ENCODE peak calls at places on chromosomes 12 and 14, in ten cellular contexts. One of them, this sample, is unnamed.

GRCh38 chr12:24947541-24948451 is 1.1 kb downstream of the BCAT1 start:
- DNase-seq in H9: no peak
- DNase-seq in AG10803: no peak
- DNase-seq in GM10248: peak; percentile 45
- DNase-seq in GM23338: peak; percentile 46
- DNase-seq in uterus: no peak
- DNase-seq in endothelial cell: no peak
- DNase-seq in endothelial cell of umbilical vein: peak; percentile 70
- DNase-seq in tibial artery: no peak
- DNase-seq in BJ: no peak
- DNase-seq in this sample: no peak

GRCh38 chr12:107571492-107571891 is 114.1 kb upstream of the PWP1 start:
- DNase-seq in H9: no peak
- DNase-seq in AG10803: no peak
- DNase-seq in GM10248: no peak
- DNase-seq in GM23338: no peak
- DNase-seq in uterus: no peak
- DNase-seq in endothelial cell: no peak
- DNase-seq in endothelial cell of umbilical vein: no peak
- DNase-seq in tibial artery: no peak
- DNase-seq in BJ: no peak
- DNase-seq in this sample: no peak

GRCh38 chr12:28268830-28269229 is 78.6 kb downstream of the CCDC91 start:
- DNase-seq in H9: no peak
- DNase-seq in AG10803: no peak
- DNase-seq in GM10248: no peak
- DNase-seq in GM23338: no peak
- DNase-seq in uterus: no peak
- DNase-seq in endothelial cell: no peak
- DNase-seq in endothelial cell of umbilical vein: no peak
- DNase-seq in tibial artery: no peak
- DNase-seq in BJ: no peak
- DNase-seq in this sample: no peak

GRCh38 chr12:110107369-110108281 is 16.5 kb upstream of the IFT81 start:
- DNase-seq in H9: no peak
- DNase-seq in AG10803: peak; percentile 90
- DNase-seq in GM10248: no peak
- DNase-seq in GM23338: no peak
- DNase-seq in uterus: peak; percentile 88
- DNase-seq in endothelial cell: no peak
- DNase-seq in endothelial cell of umbilical vein: peak; percentile 79
- DNase-seq in tibial artery: peak; percentile 85
- DNase-seq in BJ: peak; percentile 89
- DNase-seq in this sample: peak; percentile 77

GRCh38 chr14:77580964-77581505 is 35.4 kb downstream of the SPTLC2 start:
- DNase-seq in H9: no peak
- DNase-seq in AG10803: peak; percentile 57
- DNase-seq in GM10248: peak; percentile 63
- DNase-seq in GM23338: no peak
- DNase-seq in uterus: no peak
- DNase-seq in endothelial cell: no peak
- DNase-seq in endothelial cell of umbilical vein: peak; percentile 89
- DNase-seq in tibial artery: no peak
- DNase-seq in BJ: peak; percentile 26
- DNase-seq in this sample: no peak

GRCh38 chr14:93984987-93985410 is 8.6 kb upstream of the ASB2 start:
- DNase-seq in H9: peak; percentile 65
- DNase-seq in AG10803: peak; percentile 95
- DNase-seq in GM10248: no peak
- DNase-seq in GM23338: peak; percentile 69
- DNase-seq in uterus: peak; percentile 51
- DNase-seq in endothelial cell: peak; percentile 49
- DNase-seq in endothelial cell of umbilical vein: no peak
- DNase-seq in tibial artery: peak; percentile 83
- DNase-seq in BJ: peak; percentile 62
- DNase-seq in this sample: peak; percentile 40

GRCh38 chr12:116319851-116320621 is 42.5 kb upstream of the MED13L start:
- DNase-seq in H9: no peak
- DNase-seq in AG10803: peak; percentile 97
- DNase-seq in GM10248: no peak
- DNase-seq in GM23338: no peak
- DNase-seq in uterus: peak; percentile 81
- DNase-seq in endothelial cell: no peak
- DNase-seq in endothelial cell of umbilical vein: peak; percentile 72
- DNase-seq in tibial artery: peak; percentile 88
- DNase-seq in BJ: peak; percentile 96
- DNase-seq in this sample: peak; percentile 94

GRCh38 chr12:52525661-52526499 is 5.7 kb upstream of the KRT5 start:
- DNase-seq in H9: peak; percentile 21
- DNase-seq in AG10803: no peak
- DNase-seq in GM10248: no peak
- DNase-seq in GM23338: no peak
- DNase-seq in uterus: no peak
- DNase-seq in endothelial cell: no peak
- DNase-seq in endothelial cell of umbilical vein: no peak
- DNase-seq in tibial artery: peak; percentile 32
- DNase-seq in BJ: no peak
- DNase-seq in this sample: no peak

GRCh38 chr12:5965950-5966383 is 20.9 kb upstream of the ANO2 start:
- DNase-seq in H9: peak; percentile 80
- DNase-seq in AG10803: peak; percentile 43
- DNase-seq in GM10248: peak; percentile 67
- DNase-seq in GM23338: peak; percentile 85
- DNase-seq in uterus: no peak
- DNase-seq in endothelial cell: peak; percentile 79
- DNase-seq in endothelial cell of umbilical vein: peak; percentile 44
- DNase-seq in tibial artery: no peak
- DNase-seq in BJ: no peak
- DNase-seq in this sample: no peak

GRCh38 chr14:25833341-25834121 is 764.3 kb downstream of the NOVA1 start:
- DNase-seq in H9: peak; percentile 48
- DNase-seq in AG10803: no peak
- DNase-seq in GM10248: no peak
- DNase-seq in GM23338: peak; percentile 74
- DNase-seq in uterus: peak; percentile 15
- DNase-seq in endothelial cell: peak; percentile 62
- DNase-seq in endothelial cell of umbilical vein: peak; percentile 46
- DNase-seq in tibial artery: no peak
- DNase-seq in BJ: no peak
- DNase-seq in this sample: no peak

GRCh38 chr12:3129301-3130052 is 52.3 kb downstream of the TSPAN9 start:
- DNase-seq in H9: no peak
- DNase-seq in AG10803: peak; percentile 63
- DNase-seq in GM10248: no peak
- DNase-seq in GM23338: no peak
- DNase-seq in uterus: no peak
- DNase-seq in endothelial cell: no peak
- DNase-seq in endothelial cell of umbilical vein: no peak
- DNase-seq in tibial artery: no peak
- DNase-seq in BJ: no peak
- DNase-seq in this sample: no peak

GRCh38 chr12:49983892-49984291 is 11.1 kb downstream of the AQP6 start:
- DNase-seq in H9: no peak
- DNase-seq in AG10803: peak; percentile 73
- DNase-seq in GM10248: peak; percentile 11
- DNase-seq in GM23338: no peak
- DNase-seq in uterus: no peak
- DNase-seq in endothelial cell: no peak
- DNase-seq in endothelial cell of umbilical vein: peak; percentile 87
- DNase-seq in tibial artery: no peak
- DNase-seq in BJ: no peak
- DNase-seq in this sample: peak; percentile 49

GRCh38 chr12:52833922-52834726 is at the start of gene KRT79:
- DNase-seq in H9: no peak
- DNase-seq in AG10803: no peak
- DNase-seq in GM10248: no peak
- DNase-seq in GM23338: no peak
- DNase-seq in uterus: no peak
- DNase-seq in endothelial cell: no peak
- DNase-seq in endothelial cell of umbilical vein: no peak
- DNase-seq in tibial artery: no peak
- DNase-seq in BJ: no peak
- DNase-seq in this sample: no peak

GRCh38 chr12:7905071-7905470 is 30.9 kb downstream of the SLC2A3 start:
- DNase-seq in H9: no peak
- DNase-seq in AG10803: no peak
- DNase-seq in GM10248: no peak
- DNase-seq in GM23338: no peak
- DNase-seq in uterus: no peak
- DNase-seq in endothelial cell: no peak
- DNase-seq in endothelial cell of umbilical vein: peak; percentile 82
- DNase-seq in tibial artery: no peak
- DNase-seq in BJ: no peak
- DNase-seq in this sample: no peak

GRCh38 chr12:59158066-59158465 is 237.8 kb upstream of the LRIG3 start:
- DNase-seq in H9: no peak
- DNase-seq in AG10803: no peak
- DNase-seq in GM10248: no peak
- DNase-seq in GM23338: peak; percentile 45
- DNase-seq in uterus: no peak
- DNase-seq in endothelial cell: no peak
- DNase-seq in endothelial cell of umbilical vein: no peak
- DNase-seq in tibial artery: no peak
- DNase-seq in BJ: no peak
- DNase-seq in this sample: no peak

GRCh38 chr14:78885884-78886283 is 715.7 kb downstream of the NRXN3 start:
- DNase-seq in H9: no peak
- DNase-seq in AG10803: no peak
- DNase-seq in GM10248: no peak
- DNase-seq in GM23338: no peak
- DNase-seq in uterus: no peak
- DNase-seq in endothelial cell: no peak
- DNase-seq in endothelial cell of umbilical vein: no peak
- DNase-seq in tibial artery: no peak
- DNase-seq in BJ: no peak
- DNase-seq in this sample: no peak

GRCh38 chr12:43762596-43762995 is 3.8 kb downstream of the IRAK4 start:
- DNase-seq in H9: no peak
- DNase-seq in AG10803: no peak
- DNase-seq in GM10248: no peak
- DNase-seq in GM23338: peak; percentile 84
- DNase-seq in uterus: no peak
- DNase-seq in endothelial cell: no peak
- DNase-seq in endothelial cell of umbilical vein: no peak
- DNase-seq in tibial artery: no peak
- DNase-seq in BJ: no peak
- DNase-seq in this sample: no peak

GRCh38 chr12:106601031-106601430 is 18.2 kb downstream of the RFX4 start:
- DNase-seq in H9: peak; percentile 84
- DNase-seq in AG10803: no peak
- DNase-seq in GM10248: no peak
- DNase-seq in GM23338: peak; percentile 79
- DNase-seq in uterus: no peak
- DNase-seq in endothelial cell: no peak
- DNase-seq in endothelial cell of umbilical vein: no peak
- DNase-seq in tibial artery: no peak
- DNase-seq in BJ: no peak
- DNase-seq in this sample: no peak

GRCh38 chr12:95608252-95609033 is 57.2 kb upstream of the USP44 start:
- DNase-seq in H9: peak; percentile 78
- DNase-seq in AG10803: peak; percentile 89
- DNase-seq in GM10248: no peak
- DNase-seq in GM23338: peak; percentile 67
- DNase-seq in uterus: no peak
- DNase-seq in endothelial cell: no peak
- DNase-seq in endothelial cell of umbilical vein: peak; percentile 91
- DNase-seq in tibial artery: peak; percentile 81
- DNase-seq in BJ: peak; percentile 77
- DNase-seq in this sample: no peak
- TF ChIP-seq CTCF in H9: no peak
- TF ChIP-seq CTCF in AG10803: no peak
- TF ChIP-seq CTCF in GM10248: no peak
- TF ChIP-seq CTCF in GM23338: no peak
- TF ChIP-seq CTCF in uterus: no peak
- TF ChIP-seq CTCF in endothelial cell: no peak
- TF ChIP-seq CTCF in endothelial cell of umbilical vein: no peak
- TF ChIP-seq CTCF in tibial artery: no peak
- TF ChIP-seq CTCF in BJ: no peak
- TF ChIP-seq CTCF in this sample: no peak

GRCh38 chr12:51262758-51263177 is 7.4 kb downstream of the SMAGP start:
- DNase-seq in H9: peak; percentile 86
- DNase-seq in AG10803: peak; percentile 51
- DNase-seq in GM10248: no peak
- DNase-seq in GM23338: peak; percentile 84
- DNase-seq in uterus: no peak
- DNase-seq in endothelial cell: peak; percentile 45
- DNase-seq in endothelial cell of umbilical vein: peak; percentile 63
- DNase-seq in tibial artery: no peak
- DNase-seq in BJ: no peak
- DNase-seq in this sample: peak; percentile 63
- TF ChIP-seq CTCF in H9: peak; percentile 65
- TF ChIP-seq CTCF in AG10803: peak; percentile 43
- TF ChIP-seq CTCF in GM10248: peak; percentile 16
- TF ChIP-seq CTCF in GM23338: peak; percentile 66
- TF ChIP-seq CTCF in uterus: peak; percentile 15
- TF ChIP-seq CTCF in endothelial cell: peak; percentile 33
- TF ChIP-seq CTCF in endothelial cell of umbilical vein: peak; percentile 38
- TF ChIP-seq CTCF in tibial artery: peak; percentile 13
- TF ChIP-seq CTCF in BJ: peak; percentile 58
- TF ChIP-seq CTCF in this sample: peak; percentile 52

GRCh38 chr12:67430708-67431335 is 161.7 kb downstream of the CAND1 start:
- DNase-seq in H9: no peak
- DNase-seq in AG10803: peak; percentile 58
- DNase-seq in GM10248: no peak
- DNase-seq in GM23338: peak; percentile 47
- DNase-seq in uterus: peak; percentile 73
- DNase-seq in endothelial cell: no peak
- DNase-seq in endothelial cell of umbilical vein: no peak
- DNase-seq in tibial artery: peak; percentile 77
- DNase-seq in BJ: no peak
- DNase-seq in this sample: peak; percentile 49
- TF ChIP-seq CTCF in H9: peak; percentile 42
- TF ChIP-seq CTCF in AG10803: peak; percentile 43
- TF ChIP-seq CTCF in GM10248: no peak
- TF ChIP-seq CTCF in GM23338: peak; percentile 59
- TF ChIP-seq CTCF in uterus: peak; percentile 42
- TF ChIP-seq CTCF in endothelial cell: no peak
- TF ChIP-seq CTCF in endothelial cell of umbilical vein: no peak
- TF ChIP-seq CTCF in tibial artery: peak; percentile 32
- TF ChIP-seq CTCF in BJ: peak; percentile 20
- TF ChIP-seq CTCF in this sample: peak; percentile 27

DNA sequence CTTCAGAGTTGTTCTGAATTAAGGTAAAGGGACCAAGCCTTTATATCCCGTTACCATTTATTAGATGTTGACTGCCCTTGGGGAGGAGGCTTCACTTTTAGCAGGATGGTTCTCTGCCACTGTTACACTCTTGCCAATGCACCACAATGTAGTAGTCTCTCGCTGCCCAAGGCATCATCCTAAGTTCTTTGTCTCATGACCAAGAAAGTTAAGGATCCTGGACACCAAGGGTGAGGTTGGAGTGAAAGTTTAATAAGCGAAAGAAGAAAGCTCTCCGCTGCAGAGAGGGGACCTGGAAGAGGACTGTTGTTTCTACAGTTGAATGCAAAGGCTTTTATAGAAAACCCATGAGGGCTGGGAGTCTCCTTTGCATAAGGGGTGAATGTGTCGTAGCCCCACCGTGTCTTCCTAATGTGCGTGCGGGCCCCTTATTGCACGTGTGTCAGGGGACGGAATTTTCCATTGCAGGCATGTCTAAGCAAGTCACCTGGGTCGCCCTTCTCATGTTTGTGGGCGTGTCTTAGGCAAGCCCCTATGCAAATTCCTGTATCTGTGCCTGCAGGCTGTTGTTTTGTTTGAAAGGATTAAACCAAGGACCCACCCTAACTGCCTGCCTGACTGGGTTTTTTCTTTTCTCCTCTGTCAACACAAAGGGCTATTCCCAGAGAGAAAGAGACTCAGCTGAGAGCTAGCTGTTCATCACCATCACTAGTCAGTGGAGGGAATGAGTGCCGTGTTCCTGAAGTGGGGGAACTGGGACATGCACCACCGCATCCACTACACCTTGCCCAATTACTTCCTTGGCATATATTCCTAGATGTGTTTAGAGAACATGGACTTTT is 17.6 kb upstream of the RNASE1 start:
- DNase-seq in H9: peak; percentile 92
- DNase-seq in AG10803: no peak
- DNase-seq in GM10248: no peak
- DNase-seq in GM23338: peak; percentile 91
- DNase-seq in uterus: no peak
- DNase-seq in endothelial cell: no peak
- DNase-seq in endothelial cell of umbilical vein: no peak
- DNase-seq in tibial artery: no peak
- DNase-seq in BJ: no peak
- DNase-seq in this sample: no peak
- TF ChIP-seq CTCF in H9: no peak
- TF ChIP-seq CTCF in AG10803: no peak
- TF ChIP-seq CTCF in GM10248: no peak
- TF ChIP-seq CTCF in GM23338: no peak
- TF ChIP-seq CTCF in uterus: no peak
- TF ChIP-seq CTCF in endothelial cell: no peak
- TF ChIP-seq CTCF in endothelial cell of umbilical vein: no peak
- TF ChIP-seq CTCF in tibial artery: no peak
- TF ChIP-seq CTCF in BJ: no peak
- TF ChIP-seq CTCF in this sample: no peak

This sample was measured in AG09319.